ENCODE peak calls at places on chromosomes 1 and 21, in four cellular contexts. L is IMR-90, V is H9, Y is neuronal stem cell. J is an unnamed sample.

GRCh38 chr1:9025474-9025873 is 749 bp downstream of the SLC2A7 start:
- DNase-seq in L (no peak), V (no peak), Y (no peak), J (no peak)

GRCh38 chr1:93616996-93617669 is 64.5 kb downstream of the BCAR3 start:
- DNase-seq in L (no peak), V (no peak), Y (no peak), J (no peak)

GRCh38 chr1:201405484-201405831 is 6.3 kb upstream of the LAD1 start:
- DNase-seq in L (no peak), V (no peak), Y (no peak), J (no peak)

GRCh38 chr1:235657269-235657668 is 7.7 kb upstream of the GNG4 start:
- DNase-seq in L (no peak), V (no peak), Y (no peak), J (peak; percentile 47)

GRCh38 chr1:110237406-110238152 is 27.5 kb downstream of the KCNC4 start:
- DNase-seq in L (no peak), V (no peak), Y (no peak), J (no peak)

GRCh38 chr21:45513741-45514310 is 28.4 kb downstream of the SLC19A1 start:
- DNase-seq in L (no peak), V (no peak), Y (no peak), J (no peak)

GRCh38 chr1:192849442-192849841 is 40.6 kb downstream of the RGS2 start:
- DNase-seq in L (no peak), V (no peak), Y (no peak), J (no peak)

GRCh38 chr1:96416111-96416595 is 305.4 kb upstream of the PTBP2 start:
- DNase-seq in L (peak; percentile 99), V (no peak), Y (no peak), J (no peak)

GRCh38 chr1:230048322-230048721 is 18.7 kb upstream of the GALNT2 start:
- DNase-seq in L (no peak), V (no peak), Y (no peak), J (peak; percentile 67)

GRCh38 chr1:1026599-1027413 is 6.9 kb downstream of the AGRN start:
- DNase-seq in L (no peak), V (no peak), Y (no peak), J (no peak)

GRCh38 chr21:38831526-38832467 is 26.1 kb downstream of the ETS2 start:
- DNase-seq in L (peak; percentile 98), V (no peak), Y (no peak), J (peak; percentile 100)

GRCh38 chr1:62417351-62417999 is 19.4 kb upstream of the USP1 start:
- DNase-seq in L (peak; percentile 52), V (no peak), Y (no peak), J (no peak)

GRCh38 chr1:87394462-87394861 is 65.8 kb downstream of the LMO4 start:
- DNase-seq in L (no peak), V (no peak), Y (no peak), J (no peak)

GRCh38 chr1:221274373-221274772 is 395.1 kb downstream of the HLX start:
- DNase-seq in L (no peak), V (no peak), Y (peak; percentile 59), J (no peak)

GRCh38 chr1:21297975-21298374 is 7.7 kb upstream of the ECE1 start:
- DNase-seq in L (no peak), V (no peak), Y (no peak), J (no peak)

GRCh38 chr1:160460683-160461287 is 60.4 kb downstream of the VANGL2 start:
- DNase-seq in L (no peak), V (no peak), Y (no peak), J (no peak)

GRCh38 chr1:170164103-170164763 is 18.5 kb downstream of the NTMT2 start:
- DNase-seq in L (no peak), V (no peak), Y (no peak), J (no peak)

GRCh38 chr1:2910211-2910610 is 108.7 kb upstream of the TTC34 start:
- DNase-seq in L (no peak), V (no peak), Y (no peak), J (no peak)

GRCh38 chr1:118302145-118302544 is 117.1 kb upstream of the SPAG17 start:
- DNase-seq in L (no peak), V (no peak), Y (no peak), J (no peak)

GRCh38 chr1:228393268-228393699 is 13.4 kb downstream of the TRIM11 start:
- DNase-seq in L (peak; percentile 73), V (no peak), Y (no peak), J (peak; percentile 21)

GRCh38 chr1:205374205-205375078 is 17.7 kb upstream of the KLHDC8A start:
- DNase-seq in L (peak; percentile 89), V (no peak), Y (no peak), J (no peak)

GRCh38 chr1:209937996-209938959 is at the start of gene SYT14:
- DNase-seq in L (peak; percentile 25), V (peak; percentile 84), Y (peak; percentile 80), J (no peak)

GRCh38 chr1:76121850-76122249 is 47.3 kb downstream of the ST6GALNAC3 start:
- DNase-seq in L (no peak), V (no peak), Y (no peak), J (no peak)

GRCh38 chr1:25099343-25099951 is 132.9 kb downstream of the SYF2 start:
- DNase-seq in L (no peak), V (no peak), Y (no peak), J (no peak)

GRCh38 chr1:67355745-67356424 is 48.2 kb downstream of the IL12RB2 start:
- DNase-seq in L (peak; percentile 71), V (no peak), Y (no peak), J (no peak)

GRCh38 chr1:93079685-93080141 is 630 bp downstream of the MTF2 start:
- DNase-seq in L (no peak), V (peak; percentile 49), Y (no peak), J (no peak)

GRCh38 chr1:26578167-26578566 is 48.6 kb downstream of the RPS6KA1 start:
- DNase-seq in L (no peak), V (no peak), Y (no peak), J (no peak)

GRCh38 chr1:159828176-159828575 is 1.5 kb downstream of the SLAMF8 start:
- DNase-seq in L (no peak), V (no peak), Y (no peak), J (no peak)

GRCh38 chr1:46333300-46334029 is 7.1 kb upstream of the NSUN4 start:
- DNase-seq in L (peak; percentile 31), V (peak; percentile 66), Y (no peak), J (no peak)

GRCh38 chr1:9842781-9843575 is 19.2 kb upstream of the CLSTN1 start:
- DNase-seq in L (no peak), V (peak; percentile 26), Y (no peak), J (no peak)

GRCh38 chr1:59061876-59062275 is 235.0 kb upstream of the FGGY start:
- DNase-seq in L (peak; percentile 90), V (no peak), Y (no peak), J (peak; percentile 5)

GRCh38 chr21:20649231-20649630 is 349.0 kb upstream of the NCAM2 start:
- DNase-seq in L (no peak), V (no peak), Y (no peak), J (no peak)

GRCh38 chr1:56326056-56326455 is 253.3 kb downstream of the PLPP3 start:
- DNase-seq in L (peak; percentile 36), V (no peak), Y (no peak), J (no peak)

GRCh38 chr1:38193040-38193439 is 146.4 kb upstream of the POU3F1 start:
- DNase-seq in L (no peak), V (no peak), Y (no peak), J (no peak)

GRCh38 chr1:157734328-157734727 is 33.8 kb upstream of the FCRL3 start:
- DNase-seq in L (no peak), V (no peak), Y (no peak), J (peak; percentile 9)

GRCh38 chr1:29453502-29454240 is 217.3 kb downstream of the PTPRU start:
- DNase-seq in L (peak; percentile 53), V (peak; percentile 77), Y (peak; percentile 42), J (no peak)

GRCh38 chr1:43519287-43519686 is 11.4 kb upstream of the PTPRF start:
- DNase-seq in L (no peak), V (no peak), Y (no peak), J (no peak)

GRCh38 chr1:234613128-234613875 is 3.3 kb upstream of the IRF2BP2 start:
- DNase-seq in L (peak; percentile 92), V (no peak), Y (no peak), J (peak; percentile 92)
- H3K4ac ChIP-seq in L (peak overlapping the region; percentile 96), V (no peak overlapping the region), Y (no peak overlapping the region), J (no peak overlapping the region)

GRCh38 chr1:111618953-111619634 is 495 bp upstream of the RAP1A start:
- DNase-seq in L (no peak), V (no peak), Y (no peak), J (no peak)
- H2AFZ ChIP-seq in L (peak overlapping the region; percentile 93), V (peak overlapping the region; percentile 56), Y (peak overlapping the region; percentile 98), J (peak overlapping the region; percentile 61)

GRCh38 chr21:46662765-46663500 is 27.5 kb downstream of the PRMT2 start:
- DNase-seq in L (no peak), V (no peak), Y (no peak), J (no peak)

GRCh38 chr21:46662367-46662654 is 26.8 kb downstream of the PRMT2 start:
- DNase-seq in L (no peak), V (no peak), Y (no peak), J (no peak)

GRCh38 chr21:46661627-46662366 is 26.3 kb downstream of the PRMT2 start:
- DNase-seq in L (no peak), V (no peak), Y (no peak), J (no peak)

GRCh38 chr21:46660505-46660904 is 25.0 kb downstream of the PRMT2 start:
- DNase-seq in L (no peak), V (no peak), Y (no peak), J (no peak)

DNA sequence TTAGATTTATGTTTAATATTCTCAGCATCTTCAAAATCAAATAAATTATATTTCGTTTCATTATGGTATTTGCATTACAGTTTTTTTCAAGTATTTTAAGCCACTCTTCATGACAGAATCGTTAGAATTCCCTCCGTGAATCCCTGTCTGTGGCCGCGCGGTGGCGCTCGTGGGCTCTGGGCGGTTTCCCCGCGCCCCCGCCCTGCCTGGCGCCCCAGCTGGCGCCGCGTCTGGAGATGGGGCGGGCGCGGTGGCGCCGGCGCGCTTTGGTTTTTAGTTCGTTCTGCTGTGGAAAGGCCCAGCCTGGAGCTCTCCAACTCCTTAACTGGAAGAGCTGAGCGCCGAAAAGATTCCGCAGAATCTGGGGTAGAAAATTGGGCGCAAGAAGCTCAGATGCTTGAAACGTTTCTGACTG is 25.7 kb downstream of the PRMT2 start:
- DNase-seq in L (peak; percentile 82), V (peak; percentile 80), Y (peak; percentile 74), J (no peak)
- H3K4ac ChIP-seq in L (no peak overlapping the region), V (no peak overlapping the region), Y (peak overlapping the region; percentile 60), J (no peak overlapping the region)

GRCh38 chr1:32924881-32925344 is 23.7 kb upstream of the TMEM54 start:
- DNase-seq in L (no peak), V (peak; percentile 74), Y (peak; percentile 40), J (no peak)
- H2AFZ ChIP-seq in L (peak overlapping the region; percentile 51), V (no peak overlapping the region), Y (peak overlapping the region; percentile 93), J (peak overlapping the region; percentile 20)

J was measured in trophoblast cell.